ENCODE peak calls at places on chromosomes 16 and 17, in five cellular contexts. F is AG04450; R is AG10803; Z is uterus; E is CD8-positive, alpha-beta T cell. L is an unnamed sample.
A peak's percentile ranks its signal among the peaks of the same experiment; 100 is the strongest.

GRCh38 chr16:27374231-27374793 is 27.7 kb upstream of the IL21R start:
- DNase-seq in F (no peak), R (no peak), Z (no peak), E (no peak), L (no peak)

GRCh38 chr16:287298-287811 is 4.4 kb downstream of the PDIA2 start:
- DNase-seq in F (no peak), R (no peak), Z (no peak), E (no peak), L (no peak)

GRCh38 chr17:76641501-76641900 is 2.1 kb downstream of the ST6GALNAC1 start:
- DNase-seq in F (no peak), R (no peak), Z (no peak), E (no peak), L (peak; percentile 34)

GRCh38 chr17:14741516-14741915 is 440.6 kb downstream of the HS3ST3B1 start:
- DNase-seq in F (no peak), R (peak; percentile 15), Z (no peak), E (no peak), L (peak; percentile 74)

GRCh38 chr16:65967376-65967775 is 399.1 kb upstream of the CDH5 start:
- DNase-seq in F (no peak), R (peak; percentile 16), Z (no peak), E (no peak), L (no peak)

GRCh38 chr17:50986989-50987660 is 121.0 kb upstream of the TOB1 start:
- DNase-seq in F (peak; percentile 21), R (peak; percentile 22), Z (no peak), E (no peak), L (peak; percentile 68)

GRCh38 chr17:17503566-17504130 is 7.5 kb upstream of the RASD1 start:
- DNase-seq in F (no peak), R (no peak), Z (peak; percentile 40), E (no peak), L (no peak)

GRCh38 chr17:58005031-58005727 is 1.9 kb downstream of the SRSF1 start:
- DNase-seq in F (no peak), R (no peak), Z (no peak), E (no peak), L (no peak)

GRCh38 chr16:72995151-72995881 is 52.6 kb downstream of the ZFHX3 start:
- DNase-seq in F (no peak), R (no peak), Z (no peak), E (no peak), L (no peak)

GRCh38 chr17:52157603-52158449 is 688 bp downstream of the CA10 start:
- DNase-seq in F (no peak), R (no peak), Z (no peak), E (no peak), L (no peak)

GRCh38 chr16:57876210-57876609 is 73.9 kb upstream of the KIFC3 start:
- DNase-seq in F (no peak), R (no peak), Z (no peak), E (no peak), L (no peak)

GRCh38 chr17:33277436-33278100 is 15.5 kb downstream of the ASIC2 start:
- DNase-seq in F (no peak), R (peak; percentile 6), Z (no peak), E (no peak), L (no peak)

GRCh38 chr16:80938035-80938927 is 68.4 kb downstream of the CMC2 start:
- DNase-seq in F (peak; percentile 91), R (peak; percentile 100), Z (peak; percentile 77), E (no peak), L (peak; percentile 98)

GRCh38 chr17:44095388-44095646 is 24.8 kb downstream of the G6PC3 start:
- DNase-seq in F (no peak), R (no peak), Z (no peak), E (no peak), L (no peak)
- H3K4me3 ChIP-seq in F (peak overlapping the region; percentile 27), R (peak overlapping the region; percentile 26), Z (peak overlapping the region; percentile 16), E (no peak overlapping the region), L (no peak overlapping the region)

GRCh38 chr17:34397265-34397664 is 34.2 kb upstream of the CCL1 start:
- DNase-seq in F (no peak), R (no peak), Z (no peak), E (no peak), L (no peak)
- TF ChIP-seq CTCF in F (no peak), R (no peak), Z (no peak), E (no peak), L (no peak)

GRCh38 chr17:13594310-13594709 is 7.4 kb downstream of the HS3ST3A1 start:
- DNase-seq in F (no peak), R (peak; percentile 73), Z (no peak), E (no peak), L (no peak)
- H3K4me3 ChIP-seq in F (no peak overlapping the region), R (peak overlapping the region; percentile 22), Z (no peak overlapping the region), E (no peak overlapping the region), L (no peak overlapping the region)

DNA sequence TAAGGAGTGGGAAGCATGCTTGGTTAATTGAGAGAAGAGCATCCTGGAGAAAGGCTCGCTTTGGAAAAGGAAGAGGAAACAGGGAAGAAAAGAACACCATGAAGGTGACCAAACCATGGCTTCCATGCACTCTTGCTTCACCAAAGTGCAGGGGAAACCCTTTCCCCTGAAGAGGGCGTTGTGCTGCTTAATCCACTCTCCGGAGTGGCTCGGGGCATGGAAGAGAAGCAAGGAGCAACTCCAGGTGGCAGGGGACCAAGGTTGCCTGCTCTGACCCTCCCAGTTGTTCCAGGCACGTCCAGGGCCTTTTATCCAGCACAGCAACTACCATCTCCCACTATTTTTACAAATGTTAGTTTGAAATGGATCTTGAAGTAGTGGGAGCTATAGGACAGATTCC is 108.1 kb downstream of the STX8 start:
- DNase-seq in F (no peak), R (no peak), Z (no peak), E (no peak), L (no peak)
- TF ChIP-seq CTCF in F (no peak), R (no peak), Z (no peak), E (no peak), L (peak; percentile 29)

DNA sequence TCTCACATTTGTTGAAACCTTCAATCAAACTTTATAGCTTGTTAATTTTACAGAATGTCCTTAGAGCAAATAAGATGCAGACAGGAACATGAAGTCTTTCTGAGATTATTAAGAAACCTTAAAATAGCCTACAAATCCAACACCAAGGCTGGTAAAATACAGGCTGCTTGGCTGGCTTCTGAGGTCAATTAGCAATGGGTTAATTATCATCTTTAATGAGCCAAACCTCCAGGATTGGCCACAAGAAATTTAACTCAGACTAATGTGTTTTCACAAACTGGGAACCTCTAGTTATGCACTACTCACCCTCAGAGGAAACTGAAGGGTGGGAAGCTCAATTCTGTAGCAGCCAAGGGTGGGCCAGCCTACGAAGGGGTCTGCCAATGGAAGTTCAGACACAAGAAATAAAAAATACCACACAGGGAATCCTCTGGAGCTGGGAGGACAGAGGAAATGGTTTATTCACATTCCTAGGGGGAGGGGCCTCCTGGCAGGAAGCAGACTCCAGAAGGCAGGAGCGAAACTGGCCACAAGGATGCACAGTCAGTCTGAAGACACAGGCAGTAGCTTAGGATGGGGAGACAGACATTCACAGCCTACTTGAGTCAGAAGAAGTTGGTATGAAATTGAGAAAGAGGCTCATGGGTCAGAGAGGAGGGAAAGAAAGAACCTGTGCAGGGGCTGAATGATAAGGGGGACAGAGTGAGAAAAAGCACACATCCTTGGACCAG is 36.1 kb downstream of the HIC1 start:
- DNase-seq in F (peak; percentile 82), R (peak; percentile 96), Z (peak; percentile 78), E (no peak), L (peak; percentile 96)
- H3K4me3 ChIP-seq in F (no peak overlapping the region), R (peak overlapping the region; percentile 29), Z (no peak overlapping the region), E (no peak overlapping the region), L (no peak overlapping the region)

GRCh38 chr17:79041723-79042420 is 17.9 kb downstream of the C1QTNF1 start:
- DNase-seq in F (no peak), R (no peak), Z (no peak), E (no peak), L (no peak)

GRCh38 chr17:79043191-79043930 is 19.4 kb downstream of the C1QTNF1 start:
- DNase-seq in F (no peak), R (no peak), Z (no peak), E (no peak), L (no peak)

GRCh38 chr17:79041041-79041570 is 17.1 kb downstream of the C1QTNF1 start:
- DNase-seq in F (no peak), R (no peak), Z (no peak), E (no peak), L (no peak)

GRCh38 chr17:79043931-79044320 is 20.0 kb downstream of the C1QTNF1 start:
- DNase-seq in F (no peak), R (no peak), Z (no peak), E (no peak), L (no peak)

GRCh38 chr17:79042421-79043190 is 18.6 kb downstream of the C1QTNF1 start:
- DNase-seq in F (no peak), R (peak; percentile 65), Z (peak; percentile 53), E (peak; percentile 72), L (peak; percentile 73)
- TF ChIP-seq CTCF in F (peak; percentile 62), R (peak; percentile 82), Z (peak; percentile 83), E (peak; percentile 79), L (peak; percentile 91)

DNA sequence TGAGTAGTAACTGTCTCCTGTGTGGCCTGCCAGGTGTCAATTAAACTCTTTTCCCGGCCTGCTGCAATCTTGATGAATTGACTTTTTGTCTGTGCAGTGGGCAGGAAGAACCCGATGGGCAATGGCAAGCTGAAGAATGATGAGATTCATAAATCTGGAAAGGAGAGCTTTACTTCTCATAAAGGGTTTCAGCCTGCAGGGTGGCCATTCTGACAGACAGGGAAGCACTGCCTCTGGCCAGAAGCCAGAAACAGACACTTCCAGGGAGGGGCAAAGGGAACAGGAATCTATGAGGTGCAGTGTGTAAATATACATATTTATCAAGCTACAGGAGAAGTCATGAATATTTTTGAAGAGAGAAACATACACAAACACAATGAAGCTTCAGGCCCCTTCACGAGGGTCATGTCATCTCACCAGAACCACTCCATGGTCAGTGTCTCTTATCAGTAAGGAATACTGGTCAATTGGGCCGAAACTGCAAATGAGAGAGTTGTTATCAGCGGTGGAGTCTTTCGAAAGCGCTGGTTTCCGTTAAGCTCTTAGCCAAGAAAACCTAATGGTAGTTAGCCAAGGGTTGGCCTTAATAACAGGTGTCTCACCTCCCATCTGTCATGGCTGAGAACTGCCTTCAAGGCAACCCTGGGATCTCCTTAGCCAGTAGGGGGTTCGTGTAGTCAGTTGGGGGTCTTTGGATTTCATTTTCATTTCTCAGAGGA is 1.3 kb upstream of the NARF start:
- DNase-seq in F (no peak), R (no peak), Z (no peak), E (no peak), L (no peak)
- H3K4me3 ChIP-seq in F (peak overlapping the region; percentile 82), R (peak overlapping the region; percentile 64), Z (no peak overlapping the region), E (peak overlapping the region; percentile 67), L (peak overlapping the region; percentile 80)

L was measured in choroid plexus epithelial cell.